ENCODE peak calls at places on chromosomes 3 and 15, in seven cellular contexts. Y is lower lobe of right lung, Z is GM13977, V is A549, R is osteocyte, P is ascending aorta, G is stomach. T is an unnamed sample.

GRCh38 chr15:41928637-41929620 is 35.1 kb upstream of the SPTBN5 start:
- DNase-seq in Z (peak), G (peak), R (no peak), P (no peak), V (no peak), Y (peak), T (no peak)

GRCh38 chr3:116741462-116741861 is 31.9 kb downstream of the TUSC7 start:
- DNase-seq in G (no peak), Y (no peak), P (no peak), R (no peak), Z (no peak), V (no peak), T (no peak)

GRCh38 chr3:30643763-30644462 is 37.5 kb downstream of the TGFBR2 start:
- DNase-seq in Y (no peak), R (no peak), P (peak), V (no peak), Z (no peak), G (peak), T (no peak)

GRCh38 chr3:29773481-29773880 is 492.6 kb downstream of the RBMS3 start:
- DNase-seq in Y (no peak), V (no peak), Z (no peak), P (no peak), G (no peak), R (no peak), T (no peak)

GRCh38 chr3:2024713-2025112 is 74.0 kb upstream of the CNTN4 start:
- DNase-seq in Y (no peak), Z (no peak), G (no peak), P (no peak), V (no peak), R (no peak), T (no peak)

GRCh38 chr3:174169736-174170135 is 689.4 kb upstream of the NAALADL2 start:
- DNase-seq in R (no peak), G (no peak), V (no peak), Z (no peak), Y (no peak), P (no peak), T (no peak)

GRCh38 chr3:23704316-23704715 is 101.4 kb upstream of the UBE2E1 start:
- DNase-seq in P (no peak), R (no peak), Y (no peak), G (no peak), V (no peak), Z (no peak), T (no peak)

GRCh38 chr3:71846189-71846588 is 61.2 kb upstream of the PROK2 start:
- DNase-seq in Z (no peak), P (no peak), Y (no peak), V (no peak), R (no peak), G (no peak), T (no peak)

GRCh38 chr15:26024241-26024640 is 161.1 kb upstream of the ATP10A start:
- DNase-seq in R (no peak), G (no peak), V (no peak), Z (no peak), P (no peak), Y (no peak), T (no peak)

GRCh38 chr3:141148770-141149169 is 82.9 kb upstream of the PXYLP1 start:
- DNase-seq in P (no peak), R (peak), V (no peak), Z (no peak), G (no peak), Y (no peak), T (no peak)

DNA sequence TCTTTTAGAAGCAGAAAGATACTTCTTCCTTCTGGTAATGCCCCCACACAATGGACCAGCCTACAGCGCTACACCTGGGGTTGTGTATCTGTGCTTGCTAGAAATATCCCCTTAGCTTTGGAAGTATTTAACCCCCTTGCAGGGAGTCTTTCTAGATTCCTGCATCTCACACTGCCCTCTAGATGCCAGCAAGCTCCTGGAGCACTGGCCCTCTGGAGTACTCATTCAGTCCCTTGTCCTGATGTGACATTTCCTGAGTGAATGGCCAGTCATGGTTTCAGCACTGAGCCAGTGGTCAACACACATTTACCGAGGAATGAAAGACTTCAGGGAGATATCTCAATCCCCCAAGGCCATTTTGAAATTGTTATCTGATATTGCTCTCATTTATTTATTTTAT is 30.5 kb upstream of the RBP2 start:
- DNase-seq in R (no peak), Z (no peak), V (no peak), Y (no peak), P (no peak), G (no peak), T (peak)
- TF ChIP-seq CTCF in R (peak), Z (peak), V (no peak), Y (no peak), P (peak), G (no peak), T (peak)

DNA sequence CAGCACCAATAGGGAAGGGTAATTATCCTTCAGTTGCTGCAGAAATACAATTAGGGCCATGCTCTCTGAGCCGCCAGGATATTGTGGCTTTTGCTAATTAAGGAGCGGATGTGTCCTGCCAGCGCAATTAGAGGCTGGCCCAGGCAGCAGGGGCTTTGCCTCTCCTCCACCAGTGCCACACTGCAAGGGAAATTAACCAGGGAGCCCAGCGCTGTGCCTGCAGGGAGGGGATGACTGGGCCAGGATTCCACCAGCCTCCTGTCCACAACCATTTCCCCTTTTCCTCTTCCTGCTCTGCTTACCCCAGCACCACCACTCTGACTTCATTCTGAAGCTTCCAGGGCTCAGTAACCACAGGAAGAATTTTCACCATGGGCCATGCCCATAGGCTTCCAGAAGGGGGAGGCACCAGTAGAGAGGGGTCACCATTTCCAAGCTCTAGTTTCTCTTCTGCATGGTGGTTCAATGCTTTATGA is 10.3 kb upstream of the AEN start:
- DNase-seq in P (no peak), Z (no peak), V (no peak), Y (no peak), R (no peak), G (no peak), T (no peak)
- TF ChIP-seq CTCF in P (no peak), Z (no peak), V (no peak), Y (no peak), R (no peak), G (no peak), T (no peak)

GRCh38 chr15:23860846-23861245 is 173.7 kb upstream of the NDN start:
- DNase-seq in R (no peak), V (no peak), Y (no peak), Z (no peak), P (no peak), G (no peak), T (no peak)

GRCh38 chr15:23869391-23869790 is 182.3 kb upstream of the NDN start:
- DNase-seq in R (no peak), V (no peak), P (no peak), Y (peak), Z (no peak), G (no peak), T (no peak)

GRCh38 chr15:23866832-23867231 is 179.7 kb upstream of the NDN start:
- DNase-seq in R (no peak), G (no peak), V (peak), P (no peak), Y (no peak), Z (no peak), T (no peak)
- TF ChIP-seq CTCF in R (peak), G (no peak), V (peak), P (no peak), Y (peak), Z (no peak), T (no peak)

GRCh38 chr3:13535526-13535875 is 13.4 kb upstream of the FBLN2 start:
- DNase-seq in Z (no peak), Y (no peak), P (no peak), V (no peak), G (no peak), R (no peak), T (no peak)
- TF ChIP-seq CTCF in Z (no peak), Y (no peak), P (no peak), V (no peak), G (no peak), R (no peak), T (no peak)

DNA sequence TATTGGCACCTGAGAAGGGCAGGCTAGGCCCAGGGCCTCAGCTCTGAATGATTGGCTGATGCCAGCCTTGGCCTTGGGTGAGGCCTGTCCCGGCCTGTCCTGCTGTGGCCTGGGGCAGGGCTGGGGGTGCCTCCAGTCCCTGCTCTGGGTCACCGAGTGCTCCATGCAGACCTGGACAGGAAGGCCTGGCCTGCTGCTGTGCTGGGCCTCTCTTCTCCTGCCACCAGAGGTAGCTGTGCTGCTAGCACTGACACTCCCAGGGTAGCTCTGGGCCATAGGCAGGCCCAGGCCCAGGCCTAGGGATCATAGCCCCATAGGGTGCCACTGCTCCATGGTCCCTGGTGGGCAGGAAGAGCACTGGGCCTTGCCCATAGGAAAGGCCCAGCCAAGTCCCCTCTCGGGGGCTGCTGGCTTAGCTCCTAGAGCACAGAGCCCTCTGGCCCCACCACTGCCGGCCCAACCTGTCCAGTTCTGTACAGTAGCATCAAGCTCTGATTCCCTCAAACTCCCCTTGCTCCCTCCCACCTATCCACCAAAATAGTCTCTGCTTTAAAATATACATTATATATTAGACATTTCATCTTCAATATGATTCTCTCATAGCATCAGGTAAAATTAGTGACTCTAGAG is 18.2 kb downstream of the ABTB1 start:
- DNase-seq in P (no peak), G (peak), Z (no peak), Y (peak), R (no peak), V (peak), T (peak)
- TF ChIP-seq CTCF in P (peak), G (peak), Z (peak), Y (peak), R (peak), V (peak), T (peak)

GRCh38 chr3:48635222-48636021 is at the start of gene SLC26A6:
- DNase-seq in Z (peak), Y (peak), V (peak), P (peak), G (peak), R (peak), T (peak)
- TF ChIP-seq CTCF in Z (peak), Y (peak), V (peak), P (peak), G (peak), R (peak), T (no peak)

DNA sequence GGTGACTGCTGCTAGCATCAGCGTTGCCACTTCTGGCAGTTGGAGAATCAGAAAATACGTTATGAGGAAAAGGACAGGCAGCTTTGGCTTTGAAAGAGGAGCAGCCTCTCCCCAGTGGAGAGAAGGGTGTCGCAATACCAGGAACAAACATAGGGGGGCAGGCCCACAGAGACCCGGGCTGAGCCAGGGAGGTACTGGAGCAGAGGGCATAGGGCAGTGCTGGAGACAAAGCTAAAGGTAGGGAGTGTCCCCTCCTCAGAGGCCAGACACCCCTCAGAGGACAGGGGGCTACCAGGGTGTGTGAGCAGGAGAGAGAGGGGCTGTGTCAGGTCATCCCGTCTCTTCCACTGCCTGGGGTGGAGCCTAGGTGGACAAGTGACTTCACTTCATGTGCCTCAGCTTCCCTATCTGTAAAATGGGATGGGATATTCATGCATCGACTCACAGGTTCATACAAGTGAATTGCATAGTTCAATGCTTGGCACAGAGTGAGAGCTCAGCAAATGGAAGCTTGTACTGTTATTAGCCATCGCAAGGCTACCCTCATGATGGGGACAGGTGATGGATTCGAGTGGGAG is 49.7 kb upstream of the LIMD1 start:
- DNase-seq in G (no peak), P (no peak), Z (no peak), Y (no peak), V (no peak), R (no peak), T (no peak)
- TF ChIP-seq CTCF in G (no peak), P (no peak), Z (no peak), Y (peak), V (no peak), R (no peak), T (no peak)

GRCh38 chr15:27064080-27064479 is 93.1 kb downstream of the GABRG3 start:
- DNase-seq in G (no peak), R (no peak), Z (no peak), V (no peak), P (no peak), Y (no peak), T (no peak)

GRCh38 chr15:27058939-27059338 is 88.0 kb downstream of the GABRG3 start:
- DNase-seq in R (no peak), Z (no peak), V (no peak), P (no peak), Y (no peak), G (no peak), T (no peak)

GRCh38 chr15:27061739-27062138 is 90.8 kb downstream of the GABRG3 start:
- DNase-seq in P (no peak), V (no peak), R (no peak), Z (no peak), Y (no peak), G (no peak), T (no peak)

GRCh38 chr15:27057904-27058645 is 87.1 kb downstream of the GABRG3 start:
- DNase-seq in Z (no peak), R (no peak), V (no peak), G (no peak), P (no peak), Y (no peak), T (no peak)

DNA sequence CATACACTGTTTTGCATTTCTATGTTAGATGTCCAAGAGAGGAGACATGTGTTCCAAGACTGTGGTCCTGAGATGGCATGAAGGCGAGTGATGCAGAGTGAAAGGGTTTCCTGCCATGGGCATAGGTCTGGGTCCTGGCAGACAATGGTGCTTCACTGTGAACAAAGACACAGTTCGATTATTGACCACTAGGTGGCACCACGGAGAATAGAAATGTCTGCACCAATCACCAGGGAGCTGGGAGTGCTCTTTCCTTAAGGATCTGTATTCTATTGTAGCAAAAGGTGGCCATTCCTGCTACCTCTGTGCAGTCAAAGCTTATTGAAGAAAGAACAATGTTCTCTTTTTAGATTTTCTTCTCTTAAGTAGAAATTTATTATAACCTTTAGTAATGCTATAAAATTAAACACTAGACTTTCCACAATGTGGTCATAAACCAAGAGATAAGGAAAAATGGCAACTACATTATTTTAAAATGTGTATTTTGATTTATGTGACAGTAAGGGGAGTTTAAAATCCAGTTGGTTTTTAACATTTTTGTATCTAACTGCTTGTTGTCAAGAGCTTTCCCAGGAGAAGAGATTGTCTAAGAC is 88.7 kb downstream of the GABRG3 start:
- DNase-seq in V (peak), P (no peak), Y (no peak), G (no peak), Z (no peak), R (no peak), T (peak)
- TF ChIP-seq CTCF in V (peak), P (peak), Y (peak), G (peak), Z (peak), R (peak), T (no peak)